ENCODE peak calls at places on chromosome 7, in nine cellular contexts. F is transverse colon, J is endothelial cell of umbilical vein, H is HCT116, I is sigmoid colon, B is H1, L is suprapubic skin, K is GM12892, X is spleen. U is an unnamed sample.

GRCh38 chr7:123191132-123191531 is 8.6 kb downstream of the SLC13A1 start:
- DNase-seq in F (no peak), J (no peak), H (no peak), I (no peak), B (no peak), L (no peak), K (no peak), X (no peak), U (no peak)

GRCh38 chr7:129315916-129316315 is 91.1 kb downstream of the AHCYL2 start:
- DNase-seq in F (no peak), J (no peak), H (no peak), I (no peak), B (no peak), L (no peak), K (no peak), X (no peak), U (peak; percentile 26)

GRCh38 chr7:46363688-46364087 is 442.6 kb upstream of the IGFBP3 start:
- DNase-seq in F (no peak), J (no peak), H (no peak), I (no peak), B (no peak), L (no peak), K (no peak), X (no peak), U (no peak)

GRCh38 chr7:107643407-107643806 is 17.2 kb upstream of the SLC26A4 start:
- DNase-seq in F (no peak), J (no peak), H (peak; percentile 7), I (no peak), B (no peak), L (no peak), K (no peak), X (no peak), U (no peak)

GRCh38 chr7:148982596-148983219 is 45.6 kb downstream of the PDIA4 start:
- DNase-seq in F (no peak), J (peak; percentile 39), H (no peak), I (no peak), B (no peak), L (no peak), K (no peak), X (peak; percentile 76), U (no peak)

GRCh38 chr7:19024261-19024660 is 93.2 kb downstream of the TWIST1 start:
- DNase-seq in F (no peak), J (no peak), H (no peak), I (no peak), B (no peak), L (no peak), K (no peak), X (no peak), U (no peak)

GRCh38 chr7:36349626-36350025 is 40.0 kb upstream of the ANLN start:
- DNase-seq in F (no peak), J (no peak), H (no peak), I (no peak), B (no peak), L (no peak), K (no peak), X (no peak), U (no peak)

GRCh38 chr7:110839866-110840265 is 251.1 kb upstream of the LRRN3 start:
- DNase-seq in F (no peak), J (peak; percentile 25), H (no peak), I (no peak), B (no peak), L (no peak), K (no peak), X (no peak), U (no peak)

GRCh38 chr7:66099551-66100407 is 14.9 kb upstream of the CRCP start:
- DNase-seq in F (peak; percentile 87), J (peak; percentile 77), H (peak; percentile 86), I (peak; percentile 92), B (peak; percentile 51), L (peak; percentile 83), K (no peak), X (peak; percentile 81), U (peak; percentile 91)

GRCh38 chr7:127844707-127845331 is 186.4 kb downstream of the LRRC4 start:
- DNase-seq in F (peak; percentile 61), J (peak; percentile 79), H (no peak), I (peak; percentile 78), B (no peak), L (no peak), K (no peak), X (no peak), U (peak; percentile 27)

GRCh38 chr7:157276091-157276561 is 60.7 kb upstream of the DNAJB6 start:
- DNase-seq in F (no peak), J (no peak), H (no peak), I (peak; percentile 55), B (no peak), L (no peak), K (no peak), X (peak; percentile 73), U (no peak)

GRCh38 chr7:15684834-15685233 is 1.6 kb downstream of the MEOX2 start:
- DNase-seq in F (no peak), J (peak; percentile 57), H (no peak), I (no peak), B (no peak), L (no peak), K (no peak), X (no peak), U (no peak)

GRCh38 chr7:116952640-116953371 is 495 bp upstream of the ST7 start:
- DNase-seq in F (peak; percentile 13), J (peak; percentile 71), H (peak; percentile 28), I (peak; percentile 83), B (no peak), L (peak; percentile 86), K (no peak), X (no peak), U (peak; percentile 9)

GRCh38 chr7:26334171-26334570 is 42.5 kb downstream of the SNX10 start:
- DNase-seq in F (no peak), J (no peak), H (no peak), I (no peak), B (no peak), L (no peak), K (no peak), X (no peak), U (no peak)

GRCh38 chr7:130151591-130152269 is 53.5 kb downstream of the TMEM209 start:
- DNase-seq in F (no peak), J (no peak), H (no peak), I (no peak), B (no peak), L (no peak), K (no peak), X (no peak), U (no peak)

GRCh38 chr7:12358694-12359093 is 45.0 kb downstream of the VWDE start:
- DNase-seq in F (no peak), J (no peak), H (no peak), I (no peak), B (no peak), L (no peak), K (no peak), X (no peak), U (no peak)

GRCh38 chr7:29132980-29133379 is 13.4 kb downstream of the CPVL start:
- DNase-seq in F (no peak), J (no peak), H (no peak), I (no peak), B (no peak), L (no peak), K (no peak), X (no peak), U (no peak)

GRCh38 chr7:53744361-53744760 is 708.9 kb downstream of the POM121L12 start:
- DNase-seq in F (no peak), J (no peak), H (no peak), I (no peak), B (no peak), L (no peak), K (no peak), X (no peak), U (no peak)

DNA sequence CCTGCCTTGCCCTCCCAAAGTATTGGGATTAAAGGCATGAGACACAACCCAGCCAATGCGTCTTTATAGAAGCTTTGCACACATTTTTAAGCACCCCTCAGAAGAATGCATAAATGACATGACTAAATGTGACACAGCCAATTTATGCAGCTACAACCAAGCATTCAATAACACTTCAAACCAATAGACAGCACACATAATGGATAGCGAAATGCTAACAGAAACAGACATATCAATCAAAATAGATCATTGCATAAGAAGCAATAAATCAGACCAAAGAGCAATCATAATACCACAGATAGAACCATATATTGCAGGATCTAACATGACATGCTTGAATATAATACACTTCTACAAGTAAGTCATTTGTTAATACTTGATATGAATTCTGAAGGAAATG is 34.2 kb upstream of the AKR1B1 start:
- DNase-seq in F (no peak), J (no peak), H (no peak), I (no peak), B (no peak), L (no peak), K (no peak), X (no peak), U (no peak)
- TF ChIP-seq POLR2AphosphoS5 in F (no peak), J (no peak), H (no peak), I (no peak), B (no peak), L (no peak), K (no peak), X (no peak), U (no peak)

DNA sequence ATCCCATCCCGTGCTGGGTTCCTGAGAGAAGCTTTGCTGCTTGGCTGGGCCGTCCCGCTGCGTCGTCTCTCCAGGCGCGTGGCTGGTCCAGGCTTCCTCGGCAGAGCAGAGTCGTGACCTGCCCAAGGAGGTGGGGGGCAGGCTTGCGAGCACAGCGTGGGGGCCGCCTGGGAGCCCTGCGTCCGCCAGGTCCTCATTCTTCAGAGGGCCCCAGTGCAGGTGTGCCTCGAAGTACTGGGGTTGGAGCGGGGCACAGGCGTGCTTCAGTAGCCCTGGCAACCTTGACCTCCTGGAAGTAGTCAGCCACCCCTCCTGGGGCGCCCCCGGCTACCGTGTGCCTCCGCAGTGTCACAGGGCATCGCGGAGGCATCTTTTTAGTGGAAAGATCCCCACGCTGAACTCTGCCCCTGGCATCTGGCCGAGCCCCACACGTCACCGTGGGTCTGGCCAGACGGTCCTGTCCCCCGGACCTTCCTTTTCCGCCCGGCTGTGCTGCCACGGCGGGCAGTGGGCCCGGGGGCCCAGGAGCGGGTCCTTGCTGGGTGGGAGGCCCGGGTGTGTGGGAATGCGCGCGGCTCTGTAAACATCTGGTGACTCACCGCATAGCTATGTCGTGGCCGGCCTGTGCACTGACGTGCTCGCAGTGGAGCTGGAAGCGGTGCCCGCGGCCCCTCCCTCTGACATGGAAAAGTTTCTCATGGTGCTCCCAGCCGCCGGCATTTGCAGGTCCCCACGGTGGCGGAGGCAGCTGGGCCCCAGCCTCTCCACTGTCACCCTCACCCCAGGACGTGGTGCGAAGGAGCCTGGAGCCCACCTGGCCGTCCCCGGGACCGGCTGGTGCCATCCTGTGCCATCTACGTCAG is 6.5 kb downstream of the MAFK start:
- DNase-seq in F (peak; percentile 91), J (peak; percentile 99), H (peak; percentile 81), I (peak; percentile 99), B (no peak), L (peak; percentile 98), K (no peak), X (peak; percentile 86), U (peak; percentile 97)
- TF ChIP-seq POLR2A in F (peak; percentile 33), J (peak; percentile 9), H (no peak), I (peak; percentile 59), B (no peak), L (no peak), K (no peak), X (no peak), U (peak; percentile 85)

GRCh38 chr7:2558620-2559282 is at the start of gene IQCE:
- DNase-seq in F (peak; percentile 95), J (peak; percentile 87), H (peak; percentile 73), I (peak; percentile 97), B (peak; percentile 64), L (peak; percentile 97), K (peak; percentile 81), X (peak; percentile 99), U (peak; percentile 84)
- TF ChIP-seq POLR2AphosphoS5 in F (peak; percentile 42), J (peak; percentile 57), H (peak; percentile 37), I (peak; percentile 56), B (no peak), L (no peak), K (no peak), X (peak; percentile 37), U (peak; percentile 95)

GRCh38 chr7:22357311-22358175 is 589 bp upstream of the RAPGEF5 start:
- DNase-seq in F (peak; percentile 58), J (peak; percentile 56), H (peak; percentile 36), I (no peak), B (no peak), L (no peak), K (no peak), X (no peak), U (peak; percentile 29)
- TF ChIP-seq POLR2A in F (peak; percentile 46), J (no peak), H (no peak), I (no peak), B (no peak), L (no peak), K (no peak), X (no peak), U (no peak)